ENCODE peak calls at places on chromosomes 16 and 17, in eight cellular contexts. W is fibroblast of lung, T is cardiac muscle cell, P is upper lobe of right lung, V is hepatocyte, F is endothelial cell of umbilical vein, Z is gastrocnemius medialis, H is heart left ventricle. C is an unnamed sample.

GRCh38 chr17:69967910-69968411 is 107.1 kb upstream of the KCNJ16 start:
- DNase-seq in W (peak; percentile 100), T (no peak), P (no peak), V (no peak), F (peak; percentile 91), Z (no peak), H (no peak), C (no peak)

GRCh38 chr16:56776562-56776961 is 46.6 kb downstream of the NUP93 start:
- DNase-seq in W (peak; percentile 47), T (peak; percentile 52), P (no peak), V (peak; percentile 28), F (peak; percentile 34), Z (no peak), H (no peak), C (no peak)

GRCh38 chr17:42347198-42347597 is 41.0 kb downstream of the STAT3 start:
- DNase-seq in W (peak; percentile 87), T (no peak), P (no peak), V (no peak), F (peak; percentile 90), Z (no peak), H (peak; percentile 43), C (no peak)

GRCh38 chr17:75476274-75476673 is 19.8 kb downstream of the TMEM94 start:
- DNase-seq in W (peak; percentile 46), T (peak; percentile 43), P (no peak), V (no peak), F (peak; percentile 13), Z (no peak), H (no peak), C (no peak)

GRCh38 chr16:68264128-68265077 is at the start of gene SLC7A6:
- DNase-seq in W (peak; percentile 68), T (peak; percentile 80), P (peak; percentile 91), V (peak; percentile 89), F (peak; percentile 78), Z (peak; percentile 53), H (peak; percentile 84), C (peak; percentile 85)

GRCh38 chr17:80253631-80254395 is 6.8 kb upstream of the RNF213 start:
- DNase-seq in W (no peak), T (no peak), P (no peak), V (no peak), F (no peak), Z (no peak), H (no peak), C (no peak)

GRCh38 chr17:46719889-46720288 is 98.6 kb downstream of the WNT3 start:
- DNase-seq in W (no peak), T (no peak), P (no peak), V (no peak), F (no peak), Z (no peak), H (no peak), C (no peak)

GRCh38 chr17:58756246-58757161 is 850 bp downstream of the PPM1E start:
- DNase-seq in W (peak; percentile 8), T (peak; percentile 35), P (no peak), V (peak; percentile 21), F (no peak), Z (no peak), H (no peak), C (peak; percentile 23)

GRCh38 chr17:2235792-2236365 is 67.7 kb downstream of the SMG6 start:
- DNase-seq in W (peak; percentile 47), T (no peak), P (no peak), V (no peak), F (no peak), Z (no peak), H (peak; percentile 41), C (no peak)

GRCh38 chr16:27767081-27767480 is 217.1 kb downstream of the KATNIP start:
- DNase-seq in W (no peak), T (no peak), P (peak; percentile 16), V (no peak), F (no peak), Z (no peak), H (no peak), C (no peak)

GRCh38 chr16:81623365-81624102 is 155.6 kb upstream of the PLCG2 start:
- DNase-seq in W (no peak), T (peak; percentile 61), P (no peak), V (peak; percentile 52), F (peak; percentile 80), Z (no peak), H (no peak), C (no peak)

GRCh38 chr16:3401719-3402397 is 843 bp downstream of the ZNF174 start:
- DNase-seq in W (peak; percentile 40), T (peak; percentile 37), P (no peak), V (peak; percentile 19), F (no peak), Z (no peak), H (no peak), C (peak; percentile 6)

GRCh38 chr17:1154704-1155103 is 25.1 kb downstream of the ABR start:
- DNase-seq in W (no peak), T (no peak), P (no peak), V (no peak), F (no peak), Z (no peak), H (no peak), C (no peak)

GRCh38 chr17:55727920-55728319 is 5.3 kb upstream of the TMEM100 start:
- DNase-seq in W (peak; percentile 54), T (no peak), P (no peak), V (no peak), F (no peak), Z (no peak), H (no peak), C (no peak)

GRCh38 chr17:65604070-65604469 is 42.6 kb upstream of the AXIN2 start:
- DNase-seq in W (peak; percentile 54), T (no peak), P (no peak), V (no peak), F (peak; percentile 70), Z (no peak), H (no peak), C (no peak)

GRCh38 chr16:30649725-30650368 is 913 bp upstream of the PRR14 start:
- DNase-seq in W (no peak), T (no peak), P (peak; percentile 81), V (no peak), F (no peak), Z (no peak), H (peak; percentile 49), C (no peak)

GRCh38 chr17:15894258-15894657 is 50.7 kb upstream of the ADORA2B start:
- DNase-seq in W (no peak), T (no peak), P (peak; percentile 42), V (no peak), F (no peak), Z (no peak), H (no peak), C (no peak)

GRCh38 chr17:44765965-44766364 is 7.2 kb downstream of the ADAM11 start:
- DNase-seq in W (no peak), T (no peak), P (no peak), V (no peak), F (no peak), Z (no peak), H (no peak), C (no peak)

GRCh38 chr16:75305364-75306101 is 54.1 kb upstream of the BCAR1 start:
- DNase-seq in W (peak; percentile 100), T (peak; percentile 26), P (no peak), V (peak; percentile 95), F (peak; percentile 98), Z (peak; percentile 87), H (peak; percentile 62), C (peak; percentile 50)

GRCh38 chr17:46171939-46172338 is 21.3 kb downstream of the KANSL1 start:
- DNase-seq in W (no peak), T (no peak), P (no peak), V (no peak), F (no peak), Z (no peak), H (no peak), C (no peak)

GRCh38 chr17:75173526-75173925 is 9.2 kb downstream of the SUMO2 start:
- DNase-seq in W (no peak), T (no peak), P (no peak), V (no peak), F (no peak), Z (no peak), H (no peak), C (no peak)

GRCh38 chr16:20744922-20745440 is 3.4 kb upstream of the THUMPD1 start:
- DNase-seq in W (no peak), T (no peak), P (no peak), V (no peak), F (peak; percentile 92), Z (no peak), H (no peak), C (no peak)

GRCh38 chr17:16942141-16943031 is 29.5 kb downstream of the TNFRSF13B start:
- DNase-seq in W (peak; percentile 27), T (no peak), P (peak; percentile 64), V (no peak), F (no peak), Z (no peak), H (no peak), C (no peak)

GRCh38 chr16:27363797-27364196 is 38.2 kb upstream of the IL21R start:
- DNase-seq in W (no peak), T (no peak), P (peak; percentile 73), V (peak; percentile 40), F (peak; percentile 20), Z (no peak), H (no peak), C (no peak)

GRCh38 chr17:17146791-17147406 is 59.2 kb downstream of the PLD6 start:
- DNase-seq in W (peak; percentile 57), T (no peak), P (no peak), V (peak; percentile 34), F (no peak), Z (peak; percentile 35), H (no peak), C (no peak)

DNA sequence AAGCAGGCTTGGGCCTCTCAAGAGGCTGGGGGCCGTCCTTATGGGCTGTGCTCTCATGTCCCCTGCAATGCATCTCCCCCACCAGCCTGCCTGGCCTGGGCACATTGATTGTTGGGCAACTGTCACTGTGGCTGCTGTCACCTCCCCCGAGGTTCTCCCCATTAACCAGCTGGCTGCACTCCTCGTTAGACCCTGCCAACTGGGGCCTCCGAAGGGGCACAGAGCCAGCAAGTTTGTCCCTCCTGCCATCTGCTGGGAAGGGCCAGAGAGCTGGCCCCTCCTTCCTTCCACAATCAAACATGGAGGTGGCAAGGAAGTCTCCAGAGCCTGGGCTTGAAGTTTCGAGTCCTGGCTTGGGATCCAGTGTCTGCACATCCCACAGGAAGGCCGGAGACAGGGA is 28.0 kb upstream of the ZC3H18 start:
- DNase-seq in W (no peak), T (no peak), P (no peak), V (no peak), F (no peak), Z (no peak), H (no peak), C (no peak)
- H3K27me3 ChIP-seq in W (peaks cover 41% of the 10 kb centered on the region), T (peaks cover 14% of the 10 kb centered on the region), P (peaks cover 28% of the 10 kb centered on the region), V (peaks cover 5% of the 10 kb centered on the region), F (peaks cover 18% of the 10 kb centered on the region), Z (peaks cover 58% of the 10 kb centered on the region), H (peaks cover 34% of the 10 kb centered on the region), C (no peaks in the 10 kb centered on the region)

GRCh38 chr16:78980825-78981224 is 619.7 kb downstream of the MAF start:
- DNase-seq in W (no peak), T (no peak), P (no peak), V (no peak), F (no peak), Z (no peak), H (no peak), C (no peak)
- H3K9me3 ChIP-seq in W (no peaks in the 10 kb centered on the region), T (no peaks in the 10 kb centered on the region), P (no peaks in the 10 kb centered on the region), V (no peaks in the 10 kb centered on the region), F (peaks cover 5% of the 10 kb centered on the region), Z (no peaks in the 10 kb centered on the region), H (no peaks in the 10 kb centered on the region), C (no peaks in the 10 kb centered on the region)

GRCh38 chr16:13680021-13680672 is 239.8 kb upstream of the ERCC4 start:
- DNase-seq in W (no peak), T (no peak), P (no peak), V (no peak), F (no peak), Z (no peak), H (no peak), C (no peak)
- H3K27me3 ChIP-seq in W (no peaks in the 10 kb centered on the region), T (no peaks in the 10 kb centered on the region), P (no peaks in the 10 kb centered on the region), V (no peaks in the 10 kb centered on the region), F (no peaks in the 10 kb centered on the region), Z (no peaks in the 10 kb centered on the region), H (no peaks in the 10 kb centered on the region), C (no peaks in the 10 kb centered on the region)

GRCh38 chr16:70789231-70789926 is 11.6 kb downstream of the VAC14 start:
- DNase-seq in W (no peak), T (no peak), P (no peak), V (peak; percentile 32), F (no peak), Z (no peak), H (peak; percentile 46), C (no peak)
- H3K9me3 ChIP-seq in W (no peaks in the 10 kb centered on the region), T (no peaks in the 10 kb centered on the region), P (no peaks in the 10 kb centered on the region), V (no peaks in the 10 kb centered on the region), F (no peaks in the 10 kb centered on the region), Z (no peaks in the 10 kb centered on the region), H (no peaks in the 10 kb centered on the region), C (no peaks in the 10 kb centered on the region)

C was measured in naive thymus-derived CD4-positive, alpha-beta T cell.